ENCODE peak calls at places on chromosomes 13 and 19, in seven cellular contexts. I is adrenal gland; C is naive B cell; B is stimulated activated CD8-positive, alpha-beta memory T cell treated with anti-CD3 and anti-CD28 coated beads, Interleukin-4, amount 100 ng/mL, for 1 hour; E is putamen; R is NCI-H748 treated with DMSO at 0.1 percent for 48 hours; A is retinal pigment epithelial cell. W is an unnamed sample.

GRCh38 chr13:76292726-76293125 is 593.5 kb downstream of the KCTD12 start:
- DNase-seq in I (no peak), C (no peak), B (no peak), E (no peak), R (no peak), A (no peak), W (no peak)

GRCh38 chr19:41355802-41356201 is 2.1 kb upstream of the TGFB1 start:
- DNase-seq in I (no peak), C (no peak), B (no peak), E (no peak), R (no peak), A (no peak), W (no peak)

GRCh38 chr13:94674609-94675348 is 37.6 kb downstream of the SOX21 start:
- DNase-seq in I (peak; percentile 68), C (peak; percentile 1), B (peak; percentile 5), E (peak; percentile 27), R (peak; percentile 46), A (no peak), W (peak; percentile 49)

GRCh38 chr19:7099597-7099921 is 30.1 kb downstream of the ZNF557 start:
- DNase-seq in I (no peak), C (no peak), B (no peak), E (no peak), R (no peak), A (no peak), W (no peak)

GRCh38 chr13:35534343-35534742 is 57.9 kb upstream of the MAB21L1 start:
- DNase-seq in I (no peak), C (no peak), B (no peak), E (no peak), R (no peak), A (no peak), W (no peak)

GRCh38 chr19:42282036-42282762 is 13.1 kb downstream of the CIC start:
- DNase-seq in I (peak; percentile 76), C (no peak), B (no peak), E (no peak), R (no peak), A (no peak), W (no peak)

GRCh38 chr13:21106089-21106488 is 44.7 kb upstream of the LATS2 start:
- DNase-seq in I (no peak), C (no peak), B (no peak), E (no peak), R (no peak), A (peak; percentile 17), W (no peak)

GRCh38 chr19:10209305-10209704 is 14.6 kb upstream of the DNMT1 start:
- DNase-seq in I (no peak), C (no peak), B (no peak), E (no peak), R (no peak), A (no peak), W (no peak)

GRCh38 chr13:24141333-24141910 is 19.1 kb upstream of the SPATA13 start:
- DNase-seq in I (no peak), C (no peak), B (no peak), E (no peak), R (peak; percentile 25), A (no peak), W (no peak)

GRCh38 chr19:46925548-46925950 is 64.8 kb downstream of the ARHGAP35 start:
- DNase-seq in I (no peak), C (no peak), B (no peak), E (no peak), R (no peak), A (no peak), W (no peak)

GRCh38 chr19:35868172-35868822 is at the start of gene APLP1:
- DNase-seq in I (peak; percentile 79), C (no peak), B (no peak), E (peak; percentile 93), R (peak; percentile 69), A (peak; percentile 13), W (peak; percentile 62)

GRCh38 chr13:97403893-97404683 is 29.9 kb upstream of the RAP2A start:
- DNase-seq in I (no peak), C (no peak), B (no peak), E (no peak), R (no peak), A (no peak), W (no peak)

GRCh38 chr19:54137913-54138776 is 583 bp downstream of the CNOT3 start:
- DNase-seq in I (no peak), C (peak; percentile 20), B (no peak), E (no peak), R (no peak), A (no peak), W (no peak)

GRCh38 chr19:55390461-55390880 is 4.7 kb downstream of the RPL28 start:
- DNase-seq in I (no peak), C (no peak), B (no peak), E (no peak), R (no peak), A (no peak), W (no peak)

GRCh38 chr19:11673608-11674041 is 65.1 kb downstream of the ZNF823 start:
- DNase-seq in I (peak; percentile 71), C (peak; percentile 3), B (no peak), E (peak; percentile 62), R (peak; percentile 57), A (no peak), W (no peak)

GRCh38 chr19:42122691-42123607 is 9.3 kb downstream of the POU2F2 start:
- DNase-seq in I (no peak), C (no peak), B (no peak), E (no peak), R (no peak), A (no peak), W (no peak)

W was measured in NCI-H510A.